ENCODE peak calls at places on chromosomes 3 and 15, in ten cellular contexts. Y is NCI-H774; P is AG09309; Z is BJ; C is AG20443; T is KBM-7; L is stimulated activated CD4-positive, alpha-beta T cell treated with anti-CD3 and anti-CD28 coated beads, Interleukin-12 subunit alpha, Interleukin-12 subunit beta, amount 100 ng/mL, for 4 hours; H is mucosa of gallbladder; W is COR-L47; V is mesothelial cell of epicardium. D is an unnamed sample.

GRCh38 chr15:74725845-74726773 is 781 bp upstream of the CYP1A1 start:
- DNase-seq in W (peak), P (no peak), L (peak), Z (no peak), Y (peak), C (peak), T (peak), V (no peak), H (peak), D (peak)

GRCh38 chr15:67884514-67885225 is 44.8 kb upstream of the RNU6-1 start:
- DNase-seq in T (peak), W (no peak), Z (peak), C (peak), P (peak), Y (peak), L (peak), H (peak), V (peak), D (peak)

GRCh38 chr15:88718731-88719130 is 79.9 kb downstream of the ISG20 start:
- DNase-seq in Z (no peak), L (no peak), W (no peak), P (no peak), T (no peak), H (no peak), V (no peak), Y (no peak), C (no peak), D (no peak)

GRCh38 chr3:14458434-14459280 is 56.3 kb downstream of the SLC6A6 start:
- DNase-seq in V (no peak), L (no peak), P (no peak), Y (no peak), Z (no peak), C (no peak), W (no peak), H (no peak), T (no peak), D (no peak)

GRCh38 chr3:114451561-114452018 is 157.8 kb downstream of the TIGIT start:
- DNase-seq in T (no peak), H (peak), V (no peak), Z (no peak), W (no peak), L (no peak), P (no peak), C (no peak), Y (no peak), D (no peak)

GRCh38 chr3:144403040-144403457 is 431.4 kb downstream of the DIPK2A start:
- DNase-seq in W (no peak), Y (no peak), T (no peak), Z (peak), H (no peak), C (peak), P (no peak), L (no peak), V (no peak), D (no peak)

GRCh38 chr15:63503739-63504246 is 600 bp upstream of the USP3 start:
- DNase-seq in Y (peak), P (no peak), V (no peak), C (peak), W (no peak), L (peak), Z (no peak), H (peak), T (peak), D (peak)

GRCh38 chr15:58988011-58988785 is 735 bp downstream of the RNF111 start:
- DNase-seq in W (peak), L (peak), P (no peak), H (peak), V (peak), Z (no peak), T (peak), Y (peak), C (peak), D (peak)

GRCh38 chr3:117170112-117170511 is 460.5 kb downstream of the TUSC7 start:
- DNase-seq in L (no peak), Z (no peak), H (no peak), W (no peak), Y (no peak), V (no peak), C (no peak), P (no peak), T (no peak), D (no peak)

GRCh38 chr15:51494411-51495314 is 127.9 kb downstream of the DMXL2 start:
- DNase-seq in C (no peak), Z (no peak), V (no peak), Y (no peak), P (no peak), W (no peak), T (peak), H (no peak), L (no peak), D (no peak)

GRCh38 chr15:59437777-59438574 is at the start of gene FAM81A:
- DNase-seq in P (no peak), V (peak), T (peak), Y (peak), Z (peak), L (peak), W (peak), H (peak), C (peak), D (peak)

GRCh38 chr15:65816441-65816840 is 24.3 kb upstream of the DENND4A start:
- DNase-seq in Y (no peak), W (no peak), T (no peak), L (no peak), P (no peak), H (no peak), Z (no peak), V (no peak), C (no peak), D (no peak)

GRCh38 chr3:108818404-108818803 is 4.2 kb upstream of the TRAT1 start:
- DNase-seq in Y (no peak), C (no peak), W (peak), V (no peak), P (no peak), L (no peak), Z (no peak), T (peak), H (peak), D (peak)

GRCh38 chr15:39444729-39445470 is 136.0 kb upstream of the THBS1 start:
- DNase-seq in P (no peak), C (no peak), W (no peak), H (no peak), Y (no peak), V (no peak), Z (no peak), T (no peak), L (no peak), D (no peak)